ENCODE peak calls at places on chromosome 4, in nine cellular contexts. E is central memory CD4-positive, alpha-beta T cell; X is T-helper 2 cell; O is M059J; J is AG08395; F is Caki2; Z is GM13976; G is NCI-H2081 treated with DMSO at 0.1 percent for 48 hours; K is memory B cell. Y is an unnamed sample.

GRCh38 chr4:70681730-70682129 is 6.6 kb upstream of the UTP3 start:
- DNase-seq in X (no peak), Z (peak), O (no peak), E (no peak), G (no peak), K (no peak), J (no peak), F (no peak), Y (peak)

GRCh38 chr4:112448211-112448745 is 67.7 kb downstream of the NEUROG2 start:
- DNase-seq in Z (no peak), E (no peak), K (no peak), F (no peak), O (peak), G (no peak), J (peak), X (no peak), Y (no peak)

GRCh38 chr4:79164961-79165610 is 160.8 kb downstream of the NAA11 start:
- DNase-seq in K (no peak), J (no peak), F (no peak), X (no peak), Z (no peak), O (no peak), E (no peak), G (peak), Y (no peak)

GRCh38 chr4:26613242-26613641 is 29.4 kb downstream of the TBC1D19 start:
- DNase-seq in E (no peak), O (peak), K (no peak), G (no peak), Z (no peak), X (no peak), J (no peak), F (no peak), Y (no peak)

GRCh38 chr4:8772499-8773123 is 99.0 kb downstream of the HMX1 start:
- DNase-seq in J (no peak), Z (no peak), K (no peak), F (no peak), G (no peak), E (no peak), X (no peak), O (no peak), Y (no peak)

GRCh38 chr4:38677466-38677865 is 13.5 kb downstream of the KLF3 start:
- DNase-seq in E (no peak), O (no peak), F (no peak), X (no peak), G (no peak), K (no peak), Z (no peak), J (no peak), Y (no peak)

GRCh38 chr4:173301518-173302201 is 32.5 kb downstream of the HMGB2 start:
- DNase-seq in X (no peak), O (peak), Z (peak), J (peak), F (peak), G (no peak), K (peak), E (no peak), Y (peak)

GRCh38 chr4:1383728-1384591 is 22.3 kb downstream of the NKX1-1 start:
- DNase-seq in J (no peak), E (no peak), G (no peak), K (no peak), Z (no peak), O (no peak), X (no peak), F (no peak), Y (no peak)

GRCh38 chr4:104860227-104861123 is 286.2 kb upstream of the TET2 start:
- DNase-seq in O (peak), Z (peak), F (peak), E (peak), G (peak), J (peak), K (peak), X (no peak), Y (peak)

GRCh38 chr4:23337292-23337691 is 552.6 kb downstream of the PPARGC1A start:
- DNase-seq in J (no peak), Z (no peak), X (no peak), E (no peak), G (no peak), F (peak), K (no peak), O (peak), Y (no peak)

GRCh38 chr4:45640281-45640680 is 483.6 kb downstream of the GABRG1 start:
- DNase-seq in O (no peak), F (no peak), X (no peak), J (no peak), K (no peak), G (no peak), E (no peak), Z (no peak), Y (no peak)

GRCh38 chr4:123671633-123672404 is 275.2 kb downstream of the SPRY1 start:
- DNase-seq in G (no peak), E (no peak), X (no peak), K (no peak), Z (peak), O (no peak), J (no peak), F (no peak), Y (peak)

GRCh38 chr4:141636077-141636770 is at the start of gene IL15:
- DNase-seq in Z (peak), O (peak), J (peak), F (peak), G (no peak), K (peak), E (peak), X (peak), Y (peak)

GRCh38 chr4:25399502-25399901 is 22.4 kb downstream of the ANAPC4 start:
- DNase-seq in E (no peak), F (no peak), O (no peak), G (no peak), Z (no peak), K (no peak), X (no peak), J (no peak), Y (no peak)

GRCh38 chr4:104941661-104942062 is 205.0 kb upstream of the TET2 start:
- DNase-seq in G (no peak), O (peak), F (peak), E (no peak), X (no peak), K (no peak), J (no peak), Z (peak), Y (peak)

GRCh38 chr4:37982736-37983135 is 22.5 kb downstream of the PTTG2 start:
- DNase-seq in J (no peak), G (no peak), Z (no peak), X (no peak), F (no peak), E (no peak), K (no peak), O (no peak), Y (no peak)

GRCh38 chr4:120517966-120518365 is 404.6 kb downstream of the PRDM5 start:
- DNase-seq in K (no peak), Z (no peak), O (peak), G (no peak), F (peak), X (no peak), E (no peak), J (peak), Y (no peak)

GRCh38 chr4:147863111-147863747 is 131.3 kb downstream of the ARHGAP10 start:
- DNase-seq in Z (no peak), X (no peak), G (no peak), F (no peak), K (no peak), O (no peak), E (no peak), J (no peak), Y (no peak)

GRCh38 chr4:119227690-119228089 is 15.2 kb downstream of the USP53 start:
- DNase-seq in G (no peak), X (no peak), K (no peak), J (peak), Z (no peak), O (peak), F (no peak), E (no peak), Y (no peak)

GRCh38 chr4:2078584-2078983 is 19.5 kb downstream of the NAT8L start:
- DNase-seq in Z (no peak), G (no peak), J (no peak), K (no peak), O (no peak), X (no peak), E (no peak), F (no peak), Y (no peak)

Y was measured in GM10248.